ENCODE peak calls at places on chromosomes 16 and 17, in ten cellular contexts. V, U, C, S, L, Z, N, H, J and O are unnamed samples.

GRCh38 chr17:77926144-77926543 is 32.4 kb upstream of the TNRC6C start:
- DNase-seq in V (no peak), U (no peak), C (no peak), S (no peak), L (no peak), Z (no peak), N (no peak), H (no peak), J (no peak), O (no peak)

GRCh38 chr17:44887971-44888955 is 11.0 kb downstream of the EFTUD2 start:
- DNase-seq in V (no peak), U (no peak), C (no peak), S (no peak), L (no peak), Z (no peak), N (no peak), H (no peak), J (no peak), O (no peak)

GRCh38 chr16:88383401-88384221 is 852 bp downstream of the ZNF469 start:
- DNase-seq in V (no peak), U (peak; percentile 60), C (no peak), S (no peak), L (no peak), Z (peak; percentile 77), N (peak; percentile 51), H (peak; percentile 74), J (peak; percentile 58), O (peak; percentile 58)

GRCh38 chr17:17119106-17119505 is 76.8 kb downstream of the MPRIP start:
- DNase-seq in V (no peak), U (no peak), C (no peak), S (no peak), L (no peak), Z (no peak), N (no peak), H (no peak), J (no peak), O (no peak)

GRCh38 chr16:31382485-31383161 is 10.5 kb upstream of the ITGAD start:
- DNase-seq in V (peak; percentile 64), U (peak; percentile 77), C (peak; percentile 26), S (peak; percentile 25), L (peak; percentile 21), Z (peak; percentile 52), N (peak; percentile 83), H (peak; percentile 75), J (peak; percentile 49), O (peak; percentile 86)

GRCh38 chr17:68512967-68513474 is 791 bp downstream of the PRKAR1A start:
- DNase-seq in V (no peak), U (no peak), C (no peak), S (no peak), L (peak; percentile 35), Z (no peak), N (no peak), H (peak; percentile 36), J (peak; percentile 54), O (peak; percentile 56)

GRCh38 chr17:12985431-12986285 is 32.2 kb downstream of the ELAC2 start:
- DNase-seq in V (no peak), U (no peak), C (no peak), S (no peak), L (peak; percentile 88), Z (no peak), N (no peak), H (peak; percentile 24), J (peak; percentile 17), O (no peak)

GRCh38 chr17:83179378-83179777 is 100.0 kb downstream of the METRNL start:
- DNase-seq in V (no peak), U (peak; percentile 0), C (no peak), S (no peak), L (peak; percentile 69), Z (no peak), N (peak; percentile 4), H (no peak), J (no peak), O (no peak)

GRCh38 chr17:78840780-78841611 is at the start of gene USP36:
- DNase-seq in V (peak; percentile 99), U (peak; percentile 99), C (peak; percentile 99), S (peak; percentile 100), L (peak; percentile 99), Z (peak; percentile 99), N (peak; percentile 99), H (peak; percentile 99), J (peak; percentile 98), O (peak; percentile 100)

GRCh38 chr17:55421179-55421934 is at the start of gene MMD:
- DNase-seq in V (peak; percentile 5), U (peak; percentile 49), C (no peak), S (no peak), L (no peak), Z (no peak), N (peak; percentile 32), H (peak; percentile 10), J (no peak), O (no peak)

GRCh38 chr17:62876664-62877411 is 68.7 kb upstream of the MARCHF10 start:
- DNase-seq in V (no peak), U (no peak), C (no peak), S (no peak), L (no peak), Z (no peak), N (no peak), H (no peak), J (peak; percentile 31), O (no peak)

GRCh38 chr16:70470927-70471341 is 16.5 kb downstream of the FCSK start:
- DNase-seq in V (no peak), U (peak; percentile 60), C (no peak), S (no peak), L (peak; percentile 63), Z (peak; percentile 68), N (peak; percentile 76), H (peak; percentile 43), J (no peak), O (peak; percentile 81)

GRCh38 chr17:52546493-52546892 is 388.0 kb upstream of the CA10 start:
- DNase-seq in V (no peak), U (no peak), C (no peak), S (no peak), L (no peak), Z (no peak), N (no peak), H (no peak), J (no peak), O (no peak)

GRCh38 chr17:6205525-6205924 is 135.3 kb downstream of the WSCD1 start:
- DNase-seq in V (no peak), U (no peak), C (no peak), S (no peak), L (no peak), Z (no peak), N (no peak), H (no peak), J (no peak), O (no peak)

GRCh38 chr16:57646388-57647039 is 18.1 kb downstream of the ADGRG1 start:
- DNase-seq in V (no peak), U (no peak), C (no peak), S (no peak), L (no peak), Z (no peak), N (no peak), H (no peak), J (no peak), O (no peak)

GRCh38 chr17:80942360-80943345 is 49.0 kb upstream of the CHMP6 start:
- DNase-seq in V (no peak), U (no peak), C (no peak), S (no peak), L (peak; percentile 84), Z (peak; percentile 74), N (peak; percentile 5), H (peak; percentile 95), J (peak; percentile 91), O (no peak)

GRCh38 chr17:77498875-77499698 is 358.3 kb downstream of the SEC14L1 start:
- DNase-seq in V (no peak), U (no peak), C (no peak), S (no peak), L (no peak), Z (peak; percentile 11), N (no peak), H (no peak), J (no peak), O (no peak)

GRCh38 chr17:79915850-79916430 is 76.7 kb upstream of the CBX4 start:
- DNase-seq in V (no peak), U (no peak), C (peak; percentile 92), S (no peak), L (no peak), Z (no peak), N (peak; percentile 72), H (peak; percentile 52), J (peak; percentile 22), O (peak; percentile 63)

GRCh38 chr16:58426095-58426494 is 33.8 kb downstream of the GINS3 start:
- DNase-seq in V (no peak), U (no peak), C (no peak), S (no peak), L (no peak), Z (no peak), N (no peak), H (no peak), J (no peak), O (no peak)

GRCh38 chr17:61202564-61202963 is 197.1 kb upstream of the TBX2 start:
- DNase-seq in V (no peak), U (no peak), C (no peak), S (no peak), L (no peak), Z (no peak), N (no peak), H (no peak), J (no peak), O (no peak)

GRCh38 chr16:59259964-59260348 is 525.8 kb upstream of the GOT2 start:
- DNase-seq in V (no peak), U (no peak), C (no peak), S (no peak), L (no peak), Z (no peak), N (no peak), H (no peak), J (peak; percentile 1), O (no peak)

GRCh38 chr17:43791589-43791988 is 11.4 kb downstream of the CFAP97D1 start:
- DNase-seq in V (no peak), U (no peak), C (peak; percentile 23), S (no peak), L (peak; percentile 42), Z (no peak), N (no peak), H (peak; percentile 41), J (peak; percentile 65), O (peak; percentile 34)